ENCODE peak calls at places on chromosome 19, in four cellular contexts. One of them, this sample, is unnamed.

GRCh38 chr19:34733266-34733825 is 697 bp upstream of the ZNF181 start:
- DNase-seq in K562: peak; percentile 42
- DNase-seq in H1: no peak
- DNase-seq in GM12878: no peak
- DNase-seq in this sample: peak; percentile 80

GRCh38 chr19:38401148-38401547 is 1.7 kb upstream of the FAM98C start:
- DNase-seq in K562: no peak
- DNase-seq in H1: no peak
- DNase-seq in GM12878: no peak
- DNase-seq in this sample: peak; percentile 12

GRCh38 chr19:45913874-45914830 is at the start of gene NANOS2:
- DNase-seq in K562: peak; percentile 77
- DNase-seq in H1: peak; percentile 91
- DNase-seq in GM12878: no peak
- DNase-seq in this sample: peak; percentile 50

GRCh38 chr19:17210296-17210695 is 4.9 kb upstream of the USE1 start:
- DNase-seq in K562: no peak
- DNase-seq in H1: no peak
- DNase-seq in GM12878: no peak
- DNase-seq in this sample: no peak

GRCh38 chr19:3372413-3372812 is 6.0 kb downstream of the NFIC start:
- DNase-seq in K562: no peak
- DNase-seq in H1: no peak
- DNase-seq in GM12878: no peak
- DNase-seq in this sample: no peak

GRCh38 chr19:4639531-4640246 is 373 bp downstream of the TNFAIP8L1 start:
- DNase-seq in K562: no peak
- DNase-seq in H1: no peak
- DNase-seq in GM12878: no peak
- DNase-seq in this sample: peak; percentile 62

GRCh38 chr19:15532779-15533521 is 24.6 kb downstream of the CYP4F22 start:
- DNase-seq in K562: no peak
- DNase-seq in H1: no peak
- DNase-seq in GM12878: peak; percentile 25
- DNase-seq in this sample: no peak

GRCh38 chr19:2171349-2172145 is 7.8 kb downstream of the DOT1L start:
- DNase-seq in K562: peak; percentile 48
- DNase-seq in H1: peak; percentile 63
- DNase-seq in GM12878: peak; percentile 90
- DNase-seq in this sample: peak; percentile 76

GRCh38 chr19:29831041-29831548 is 19.3 kb downstream of the CCNE1 start:
- DNase-seq in K562: no peak
- DNase-seq in H1: no peak
- DNase-seq in GM12878: no peak
- DNase-seq in this sample: no peak

GRCh38 chr19:10701955-10702307 is 692 bp downstream of the QTRT1 start:
- DNase-seq in K562: peak; percentile 68
- DNase-seq in H1: no peak
- DNase-seq in GM12878: no peak
- DNase-seq in this sample: peak; percentile 56

GRCh38 chr19:20482721-20483120 is 82.9 kb downstream of the ZNF737 start:
- DNase-seq in K562: no peak
- DNase-seq in H1: peak; percentile 50
- DNase-seq in GM12878: no peak
- DNase-seq in this sample: no peak

GRCh38 chr19:27833031-27833430 is 1379.9 kb downstream of the UQCRFS1 start:
- DNase-seq in K562: no peak
- DNase-seq in H1: no peak
- DNase-seq in GM12878: no peak
- DNase-seq in this sample: no peak

GRCh38 chr19:36876993-36877938 is 26.6 kb downstream of the ZNF345 start:
- DNase-seq in K562: no peak
- DNase-seq in H1: no peak
- DNase-seq in GM12878: no peak
- DNase-seq in this sample: no peak

GRCh38 chr19:5321851-5322681 is 18.5 kb downstream of the PTPRS start:
- DNase-seq in K562: peak; percentile 70
- DNase-seq in H1: no peak
- DNase-seq in GM12878: peak; percentile 72
- DNase-seq in this sample: no peak

GRCh38 chr19:35860818-35861639 is 4.3 kb downstream of the KIRREL2 start:
- DNase-seq in K562: peak; percentile 76
- DNase-seq in H1: peak; percentile 90
- DNase-seq in GM12878: no peak
- DNase-seq in this sample: peak; percentile 89

GRCh38 chr19:19111967-19112580 is 26.2 kb downstream of the TMEM161A start:
- DNase-seq in K562: no peak
- DNase-seq in H1: no peak
- DNase-seq in GM12878: no peak
- DNase-seq in this sample: no peak

GRCh38 chr19:35154535-35155406 is at the start of gene FXYD5:
- DNase-seq in K562: peak; percentile 90
- DNase-seq in H1: peak; percentile 72
- DNase-seq in GM12878: no peak
- DNase-seq in this sample: no peak

GRCh38 chr19:31666126-31666525 is 316.9 kb upstream of the TSHZ3 start:
- DNase-seq in K562: no peak
- DNase-seq in H1: no peak
- DNase-seq in GM12878: no peak
- DNase-seq in this sample: no peak

GRCh38 chr19:33621811-33622504 is at the start of gene CHST8:
- DNase-seq in K562: peak; percentile 75
- DNase-seq in H1: peak; percentile 86
- DNase-seq in GM12878: no peak
- DNase-seq in this sample: no peak

GRCh38 chr19:39402417-39403297 is 4.0 kb upstream of the ZFP36 start:
- DNase-seq in K562: peak; percentile 84
- DNase-seq in H1: peak; percentile 92
- DNase-seq in GM12878: peak; percentile 78
- DNase-seq in this sample: no peak

GRCh38 chr19:44512326-44513298 is 12.3 kb upstream of the ZNF180 start:
- DNase-seq in K562: peak; percentile 78
- DNase-seq in H1: peak; percentile 87
- DNase-seq in GM12878: no peak
- DNase-seq in this sample: peak; percentile 36

GRCh38 chr19:39007096-39007495 is 25.3 kb downstream of the FBXO27 start:
- DNase-seq in K562: no peak
- DNase-seq in H1: no peak
- DNase-seq in GM12878: no peak
- DNase-seq in this sample: no peak

GRCh38 chr19:32550666-32551065 is 30.3 kb upstream of the PDCD5 start:
- DNase-seq in K562: no peak
- DNase-seq in H1: no peak
- DNase-seq in GM12878: no peak
- DNase-seq in this sample: no peak

GRCh38 chr19:18663940-18664530 is 19.4 kb upstream of the CRTC1 start:
- DNase-seq in K562: no peak
- DNase-seq in H1: no peak
- DNase-seq in GM12878: no peak
- DNase-seq in this sample: no peak

GRCh38 chr19:45901432-45901903 is 945 bp downstream of the MYPOP start:
- DNase-seq in K562: no peak
- DNase-seq in H1: no peak
- DNase-seq in GM12878: no peak
- DNase-seq in this sample: no peak

GRCh38 chr19:43101950-43102349 is 19.4 kb upstream of the PSG2 start:
- DNase-seq in K562: no peak
- DNase-seq in H1: no peak
- DNase-seq in GM12878: no peak
- DNase-seq in this sample: no peak

GRCh38 chr19:29761575-29762225 is 46.6 kb upstream of the C19orf12 start:
- DNase-seq in K562: no peak
- DNase-seq in H1: no peak
- DNase-seq in GM12878: no peak
- DNase-seq in this sample: no peak

GRCh38 chr19:34808566-34808965 is 35.6 kb upstream of the ZNF599 start:
- DNase-seq in K562: no peak
- DNase-seq in H1: no peak
- DNase-seq in GM12878: no peak
- DNase-seq in this sample: no peak

GRCh38 chr19:11265785-11266236 is 3.5 kb upstream of the DOCK6 start:
- DNase-seq in K562: no peak
- DNase-seq in H1: no peak
- DNase-seq in GM12878: no peak
- DNase-seq in this sample: peak; percentile 93

GRCh38 chr19:38028913-38029565 is 122.0 kb downstream of the SIPA1L3 start:
- DNase-seq in K562: no peak
- DNase-seq in H1: no peak
- DNase-seq in GM12878: no peak
- DNase-seq in this sample: no peak

GRCh38 chr19:36573948-36574726 is 1.0 kb upstream of the ZNF529 start:
- DNase-seq in K562: peak; percentile 21
- DNase-seq in H1: no peak
- DNase-seq in GM12878: no peak
- DNase-seq in this sample: peak; percentile 13

GRCh38 chr19:1590641-1591397 is 1.8 kb downstream of the MBD3 start:
- DNase-seq in K562: peak; percentile 15
- DNase-seq in H1: no peak
- DNase-seq in GM12878: no peak
- DNase-seq in this sample: peak; percentile 49

GRCh38 chr19:43720936-43721335 is 5.1 kb downstream of the IRGC start:
- DNase-seq in K562: no peak
- DNase-seq in H1: no peak
- DNase-seq in GM12878: no peak
- DNase-seq in this sample: no peak

DNA sequence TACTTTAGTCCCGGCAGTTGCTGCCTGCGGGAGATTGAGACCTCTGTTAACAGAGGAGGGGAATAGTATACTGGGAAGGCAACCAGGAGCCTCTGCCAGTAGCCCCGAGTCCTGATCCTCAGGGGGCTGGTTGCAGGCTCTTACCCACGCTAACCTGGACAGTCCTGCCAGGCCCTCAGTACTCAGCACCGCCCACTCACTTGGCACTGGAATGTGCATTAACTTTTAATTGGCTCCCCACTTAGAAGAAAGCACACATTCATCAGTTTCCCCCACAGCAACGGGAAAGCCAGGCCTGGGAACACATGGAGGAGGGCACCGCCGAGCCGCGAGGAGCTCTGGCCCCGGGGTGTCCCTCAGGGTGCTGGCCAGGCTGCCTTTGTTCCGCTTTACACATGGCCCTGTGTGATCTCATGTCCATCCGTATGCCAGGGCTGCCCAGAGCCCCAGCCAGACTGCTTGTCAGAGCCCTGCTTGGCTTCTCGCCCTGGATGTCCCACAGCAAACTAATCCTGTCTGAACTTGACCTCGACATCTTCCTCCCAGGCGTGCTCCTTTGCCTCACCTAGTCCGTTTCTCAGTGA is 14.2 kb downstream of the BCKDHA start:
- DNase-seq in K562: no peak
- DNase-seq in H1: no peak
- DNase-seq in GM12878: no peak
- DNase-seq in this sample: no peak
- TF ChIP-seq SIN3A in K562: no peak
- TF ChIP-seq SIN3A in H1: no peak
- TF ChIP-seq SIN3A in GM12878: no peak
- TF ChIP-seq SIN3A in this sample: no peak

DNA sequence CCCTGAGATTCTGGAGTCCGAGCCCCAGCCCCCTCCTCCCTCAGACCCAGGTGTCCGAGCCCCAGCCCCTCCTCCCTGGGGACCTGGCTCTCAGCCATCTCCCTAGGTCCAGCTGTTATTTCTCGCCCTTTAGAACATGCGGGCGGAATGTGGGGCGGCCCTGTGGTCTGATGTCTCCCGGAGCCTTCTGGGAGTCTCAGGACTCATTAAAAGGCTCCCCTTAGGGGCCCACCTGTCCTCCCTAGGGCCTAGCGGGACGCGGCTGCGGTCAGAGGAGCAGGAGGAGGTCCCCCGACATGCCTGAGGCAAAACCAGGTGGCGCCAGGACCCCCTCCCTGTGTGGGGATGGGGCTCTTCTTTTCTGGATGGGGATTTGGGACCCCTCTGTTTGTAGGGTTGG is at the start of gene MYBPC2:
- DNase-seq in K562: peak; percentile 46
- DNase-seq in H1: no peak
- DNase-seq in GM12878: no peak
- DNase-seq in this sample: no peak
- TF ChIP-seq YY1 in K562: no peak
- TF ChIP-seq YY1 in H1: no peak
- TF ChIP-seq YY1 in GM12878: no peak
- TF ChIP-seq YY1 in this sample: no peak

GRCh38 chr19:56332695-56333094 is 18.1 kb upstream of the ZSCAN5A start:
- DNase-seq in K562: no peak
- DNase-seq in H1: no peak
- DNase-seq in GM12878: no peak
- DNase-seq in this sample: no peak

GRCh38 chr19:56333506-56333905 is 18.9 kb upstream of the ZSCAN5A start:
- DNase-seq in K562: peak; percentile 52
- DNase-seq in H1: peak; percentile 49
- DNase-seq in GM12878: no peak
- DNase-seq in this sample: peak; percentile 67
- TF ChIP-seq ATF2 in K562: no peak
- TF ChIP-seq ATF2 in H1: no peak
- TF ChIP-seq ATF2 in GM12878: no peak
- TF ChIP-seq ATF2 in this sample: no peak

DNA sequence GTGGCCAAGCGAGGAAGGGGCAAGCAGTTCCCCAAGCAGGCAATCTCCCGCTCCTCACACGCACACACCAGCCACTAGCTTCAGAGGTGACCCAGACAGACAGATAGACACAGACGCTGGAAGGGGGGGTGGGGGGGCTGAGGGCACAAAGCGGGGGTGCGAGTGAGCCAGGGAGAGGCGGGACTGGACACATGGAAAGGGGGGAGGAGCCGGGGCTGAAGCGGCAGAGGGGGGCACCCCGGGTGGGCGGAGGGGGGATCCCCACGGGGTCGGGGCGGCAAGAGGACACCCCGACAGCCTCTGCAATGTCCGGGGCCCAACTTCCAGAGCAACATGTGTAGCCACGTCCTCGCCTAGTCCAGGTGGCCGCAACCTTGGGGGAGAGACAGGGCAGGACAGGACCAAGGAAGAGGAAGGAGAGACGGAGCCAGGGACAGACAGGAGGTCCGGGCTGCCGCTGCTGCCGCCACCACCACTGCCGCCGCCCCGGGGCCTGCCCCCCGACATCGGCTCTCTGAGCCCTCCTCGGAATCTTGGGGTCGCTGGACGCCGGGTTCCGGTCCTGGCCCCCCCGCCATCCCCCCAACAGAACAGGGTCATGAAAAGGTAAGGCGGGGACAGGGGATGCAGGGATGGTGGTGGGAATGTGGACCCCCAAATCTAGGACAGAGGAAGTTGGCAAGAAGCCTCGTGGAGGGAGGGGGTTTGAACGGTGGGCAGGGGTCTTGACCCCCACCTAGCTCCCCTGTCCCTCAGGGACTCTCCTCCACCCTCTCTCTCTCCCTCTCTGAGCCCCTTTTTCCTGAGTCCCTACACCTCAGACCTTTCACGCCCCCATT is 1.1 kb downstream of the GRIN2D start:
- DNase-seq in K562: no peak
- DNase-seq in H1: peak; percentile 58
- DNase-seq in GM12878: no peak
- DNase-seq in this sample: no peak
- TF ChIP-seq SIN3A in K562: no peak
- TF ChIP-seq SIN3A in H1: no peak
- TF ChIP-seq SIN3A in GM12878: no peak
- TF ChIP-seq SIN3A in this sample: no peak